ENCODE peak calls at places on chromosomes 16 and 17, in eight cellular contexts. One of them, this sample, is unnamed.

GRCh38 chr17:80826346-80826954 is 165.2 kb upstream of the CHMP6 start:
- DNase-seq in neural progenitor cell: no peak
- DNase-seq in activated CD4-positive, alpha-beta T cell treated with anti-CD3 and anti-CD28 coated beads, Interleukin-2, amount 50 U/mL, for 1 hour: no peak
- DNase-seq in naive B cell: no peak
- DNase-seq in head of caudate nucleus: no peak
- DNase-seq in Peyer's patch: peak
- DNase-seq in NCI-H82: no peak
- DNase-seq in NCI-H1694: no peak
- DNase-seq in this sample: no peak

GRCh38 chr16:81593481-81593880 is 148.9 kb downstream of the CMIP start:
- DNase-seq in NCI-H82: no peak
- DNase-seq in head of caudate nucleus: no peak
- DNase-seq in neural progenitor cell: no peak
- DNase-seq in naive B cell: no peak
- DNase-seq in activated CD4-positive, alpha-beta T cell treated with anti-CD3 and anti-CD28 coated beads, Interleukin-2, amount 50 U/mL, for 1 hour: no peak
- DNase-seq in Peyer's patch: no peak
- DNase-seq in NCI-H1694: no peak
- DNase-seq in this sample: no peak

GRCh38 chr16:21590287-21590686 is 9.1 kb upstream of the METTL9 start:
- DNase-seq in head of caudate nucleus: no peak
- DNase-seq in activated CD4-positive, alpha-beta T cell treated with anti-CD3 and anti-CD28 coated beads, Interleukin-2, amount 50 U/mL, for 1 hour: no peak
- DNase-seq in Peyer's patch: no peak
- DNase-seq in NCI-H1694: no peak
- DNase-seq in neural progenitor cell: no peak
- DNase-seq in NCI-H82: no peak
- DNase-seq in naive B cell: no peak
- DNase-seq in this sample: no peak

GRCh38 chr17:78174332-78174869 is 6.0 kb downstream of the SYNGR2 start:
- DNase-seq in naive B cell: no peak
- DNase-seq in head of caudate nucleus: peak
- DNase-seq in NCI-H82: no peak
- DNase-seq in Peyer's patch: peak
- DNase-seq in activated CD4-positive, alpha-beta T cell treated with anti-CD3 and anti-CD28 coated beads, Interleukin-2, amount 50 U/mL, for 1 hour: no peak
- DNase-seq in neural progenitor cell: no peak
- DNase-seq in NCI-H1694: no peak
- DNase-seq in this sample: no peak

GRCh38 chr16:84840687-84841627 is 21.2 kb downstream of the CRISPLD2 start:
- DNase-seq in naive B cell: no peak
- DNase-seq in NCI-H82: no peak
- DNase-seq in head of caudate nucleus: no peak
- DNase-seq in NCI-H1694: no peak
- DNase-seq in activated CD4-positive, alpha-beta T cell treated with anti-CD3 and anti-CD28 coated beads, Interleukin-2, amount 50 U/mL, for 1 hour: no peak
- DNase-seq in Peyer's patch: no peak
- DNase-seq in neural progenitor cell: no peak
- DNase-seq in this sample: no peak

GRCh38 chr17:42246515-42246914 is 29.7 kb downstream of the STAT5B start:
- DNase-seq in naive B cell: no peak
- DNase-seq in neural progenitor cell: no peak
- DNase-seq in head of caudate nucleus: no peak
- DNase-seq in NCI-H1694: no peak
- DNase-seq in Peyer's patch: no peak
- DNase-seq in activated CD4-positive, alpha-beta T cell treated with anti-CD3 and anti-CD28 coated beads, Interleukin-2, amount 50 U/mL, for 1 hour: no peak
- DNase-seq in NCI-H82: no peak
- DNase-seq in this sample: no peak

GRCh38 chr16:64167851-64168770 is 953.8 kb downstream of the CDH11 start:
- DNase-seq in activated CD4-positive, alpha-beta T cell treated with anti-CD3 and anti-CD28 coated beads, Interleukin-2, amount 50 U/mL, for 1 hour: no peak
- DNase-seq in neural progenitor cell: no peak
- DNase-seq in NCI-H82: peak
- DNase-seq in naive B cell: no peak
- DNase-seq in Peyer's patch: no peak
- DNase-seq in head of caudate nucleus: peak
- DNase-seq in NCI-H1694: no peak
- DNase-seq in this sample: no peak

GRCh38 chr16:90046971-90047713 is 27.9 kb upstream of the DBNDD1 start:
- DNase-seq in naive B cell: no peak
- DNase-seq in NCI-H1694: no peak
- DNase-seq in head of caudate nucleus: no peak
- DNase-seq in NCI-H82: peak
- DNase-seq in neural progenitor cell: peak
- DNase-seq in Peyer's patch: no peak
- DNase-seq in activated CD4-positive, alpha-beta T cell treated with anti-CD3 and anti-CD28 coated beads, Interleukin-2, amount 50 U/mL, for 1 hour: no peak
- DNase-seq in this sample: no peak

GRCh38 chr16:10040136-10041080 is 141.8 kb downstream of the GRIN2A start:
- DNase-seq in naive B cell: no peak
- DNase-seq in head of caudate nucleus: peak
- DNase-seq in activated CD4-positive, alpha-beta T cell treated with anti-CD3 and anti-CD28 coated beads, Interleukin-2, amount 50 U/mL, for 1 hour: no peak
- DNase-seq in neural progenitor cell: peak
- DNase-seq in NCI-H1694: no peak
- DNase-seq in Peyer's patch: no peak
- DNase-seq in NCI-H82: peak
- DNase-seq in this sample: no peak

GRCh38 chr17:38669520-38669919 is 5.2 kb downstream of the EPOP start:
- DNase-seq in Peyer's patch: no peak
- DNase-seq in activated CD4-positive, alpha-beta T cell treated with anti-CD3 and anti-CD28 coated beads, Interleukin-2, amount 50 U/mL, for 1 hour: no peak
- DNase-seq in neural progenitor cell: no peak
- DNase-seq in NCI-H82: no peak
- DNase-seq in head of caudate nucleus: no peak
- DNase-seq in NCI-H1694: no peak
- DNase-seq in naive B cell: no peak
- DNase-seq in this sample: no peak

GRCh38 chr17:82304826-82305726 is 12.3 kb downstream of the CD7 start:
- DNase-seq in head of caudate nucleus: no peak
- DNase-seq in neural progenitor cell: no peak
- DNase-seq in activated CD4-positive, alpha-beta T cell treated with anti-CD3 and anti-CD28 coated beads, Interleukin-2, amount 50 U/mL, for 1 hour: no peak
- DNase-seq in NCI-H1694: no peak
- DNase-seq in naive B cell: no peak
- DNase-seq in Peyer's patch: no peak
- DNase-seq in NCI-H82: peak
- DNase-seq in this sample: no peak

GRCh38 chr16:12320298-12320706 is 343.8 kb downstream of the SNX29 start:
- DNase-seq in Peyer's patch: no peak
- DNase-seq in naive B cell: no peak
- DNase-seq in NCI-H82: no peak
- DNase-seq in neural progenitor cell: no peak
- DNase-seq in activated CD4-positive, alpha-beta T cell treated with anti-CD3 and anti-CD28 coated beads, Interleukin-2, amount 50 U/mL, for 1 hour: no peak
- DNase-seq in head of caudate nucleus: no peak
- DNase-seq in NCI-H1694: no peak
- DNase-seq in this sample: no peak

GRCh38 chr17:40857535-40857934 is 9.5 kb downstream of the KRT12 start:
- DNase-seq in NCI-H82: peak
- DNase-seq in NCI-H1694: no peak
- DNase-seq in head of caudate nucleus: no peak
- DNase-seq in neural progenitor cell: no peak
- DNase-seq in activated CD4-positive, alpha-beta T cell treated with anti-CD3 and anti-CD28 coated beads, Interleukin-2, amount 50 U/mL, for 1 hour: no peak
- DNase-seq in naive B cell: no peak
- DNase-seq in Peyer's patch: no peak
- DNase-seq in this sample: no peak

GRCh38 chr16:477287-477686 is 50.2 kb upstream of the CAPN15 start:
- DNase-seq in head of caudate nucleus: no peak
- DNase-seq in Peyer's patch: no peak
- DNase-seq in activated CD4-positive, alpha-beta T cell treated with anti-CD3 and anti-CD28 coated beads, Interleukin-2, amount 50 U/mL, for 1 hour: no peak
- DNase-seq in neural progenitor cell: no peak
- DNase-seq in naive B cell: no peak
- DNase-seq in NCI-H1694: no peak
- DNase-seq in NCI-H82: no peak
- DNase-seq in this sample: no peak

GRCh38 chr17:311119-311848 is 41.3 kb downstream of the RPH3AL start:
- DNase-seq in head of caudate nucleus: no peak
- DNase-seq in neural progenitor cell: peak
- DNase-seq in naive B cell: no peak
- DNase-seq in NCI-H82: no peak
- DNase-seq in activated CD4-positive, alpha-beta T cell treated with anti-CD3 and anti-CD28 coated beads, Interleukin-2, amount 50 U/mL, for 1 hour: no peak
- DNase-seq in NCI-H1694: no peak
- DNase-seq in Peyer's patch: no peak
- DNase-seq in this sample: no peak

GRCh38 chr16:86048221-86048620 is 149.3 kb downstream of the IRF8 start:
- DNase-seq in NCI-H82: no peak
- DNase-seq in neural progenitor cell: no peak
- DNase-seq in activated CD4-positive, alpha-beta T cell treated with anti-CD3 and anti-CD28 coated beads, Interleukin-2, amount 50 U/mL, for 1 hour: no peak
- DNase-seq in NCI-H1694: no peak
- DNase-seq in naive B cell: no peak
- DNase-seq in Peyer's patch: peak
- DNase-seq in head of caudate nucleus: no peak
- DNase-seq in this sample: no peak

GRCh38 chr17:1998426-1998784 is 26.7 kb downstream of the RTN4RL1 start:
- DNase-seq in neural progenitor cell: peak
- DNase-seq in Peyer's patch: no peak
- DNase-seq in naive B cell: no peak
- DNase-seq in head of caudate nucleus: no peak
- DNase-seq in NCI-H1694: no peak
- DNase-seq in activated CD4-positive, alpha-beta T cell treated with anti-CD3 and anti-CD28 coated beads, Interleukin-2, amount 50 U/mL, for 1 hour: no peak
- DNase-seq in NCI-H82: no peak
- DNase-seq in this sample: no peak

GRCh38 chr16:24984903-24985675 is 30.1 kb downstream of the ARHGAP17 start:
- DNase-seq in head of caudate nucleus: no peak
- DNase-seq in NCI-H1694: no peak
- DNase-seq in activated CD4-positive, alpha-beta T cell treated with anti-CD3 and anti-CD28 coated beads, Interleukin-2, amount 50 U/mL, for 1 hour: no peak
- DNase-seq in Peyer's patch: no peak
- DNase-seq in naive B cell: no peak
- DNase-seq in neural progenitor cell: no peak
- DNase-seq in NCI-H82: peak
- DNase-seq in this sample: no peak

GRCh38 chr17:46826116-46826515 is 7.6 kb upstream of the WNT3 start:
- DNase-seq in NCI-H82: no peak
- DNase-seq in head of caudate nucleus: no peak
- DNase-seq in NCI-H1694: no peak
- DNase-seq in Peyer's patch: no peak
- DNase-seq in naive B cell: no peak
- DNase-seq in neural progenitor cell: no peak
- DNase-seq in activated CD4-positive, alpha-beta T cell treated with anti-CD3 and anti-CD28 coated beads, Interleukin-2, amount 50 U/mL, for 1 hour: no peak
- DNase-seq in this sample: no peak

GRCh38 chr16:3058173-3059030 is 7.0 kb upstream of the IL32 start:
- DNase-seq in naive B cell: peak
- DNase-seq in NCI-H82: peak
- DNase-seq in head of caudate nucleus: peak
- DNase-seq in Peyer's patch: peak
- DNase-seq in neural progenitor cell: peak
- DNase-seq in NCI-H1694: no peak
- DNase-seq in activated CD4-positive, alpha-beta T cell treated with anti-CD3 and anti-CD28 coated beads, Interleukin-2, amount 50 U/mL, for 1 hour: peak
- DNase-seq in this sample: peak

GRCh38 chr17:64185101-64185500 is 55.2 kb upstream of the ERN1 start:
- DNase-seq in NCI-H82: no peak
- DNase-seq in neural progenitor cell: no peak
- DNase-seq in head of caudate nucleus: no peak
- DNase-seq in naive B cell: no peak
- DNase-seq in activated CD4-positive, alpha-beta T cell treated with anti-CD3 and anti-CD28 coated beads, Interleukin-2, amount 50 U/mL, for 1 hour: no peak
- DNase-seq in NCI-H1694: no peak
- DNase-seq in Peyer's patch: no peak
- DNase-seq in this sample: no peak

GRCh38 chr16:33877-34707 is 19.3 kb downstream of the POLR3K start:
- DNase-seq in head of caudate nucleus: no peak
- DNase-seq in NCI-H82: no peak
- DNase-seq in naive B cell: no peak
- DNase-seq in neural progenitor cell: no peak
- DNase-seq in activated CD4-positive, alpha-beta T cell treated with anti-CD3 and anti-CD28 coated beads, Interleukin-2, amount 50 U/mL, for 1 hour: no peak
- DNase-seq in NCI-H1694: no peak
- DNase-seq in Peyer's patch: no peak
- DNase-seq in this sample: no peak

GRCh38 chr17:7989781-7990655 is 12.4 kb upstream of the GUCY2D start:
- DNase-seq in neural progenitor cell: peak
- DNase-seq in naive B cell: peak
- DNase-seq in head of caudate nucleus: peak
- DNase-seq in activated CD4-positive, alpha-beta T cell treated with anti-CD3 and anti-CD28 coated beads, Interleukin-2, amount 50 U/mL, for 1 hour: peak
- DNase-seq in NCI-H82: peak
- DNase-seq in Peyer's patch: peak
- DNase-seq in NCI-H1694: peak
- DNase-seq in this sample: peak

GRCh38 chr17:49061524-49061943 is 64.3 kb downstream of the IGF2BP1 start:
- DNase-seq in neural progenitor cell: no peak
- DNase-seq in activated CD4-positive, alpha-beta T cell treated with anti-CD3 and anti-CD28 coated beads, Interleukin-2, amount 50 U/mL, for 1 hour: no peak
- DNase-seq in naive B cell: no peak
- DNase-seq in Peyer's patch: no peak
- DNase-seq in head of caudate nucleus: no peak
- DNase-seq in NCI-H82: no peak
- DNase-seq in NCI-H1694: no peak
- DNase-seq in this sample: no peak

GRCh38 chr17:76710863-76711611 is at the start of gene MXRA7:
- DNase-seq in naive B cell: peak
- DNase-seq in activated CD4-positive, alpha-beta T cell treated with anti-CD3 and anti-CD28 coated beads, Interleukin-2, amount 50 U/mL, for 1 hour: peak
- DNase-seq in NCI-H1694: no peak
- DNase-seq in head of caudate nucleus: peak
- DNase-seq in NCI-H82: peak
- DNase-seq in Peyer's patch: peak
- DNase-seq in neural progenitor cell: peak
- DNase-seq in this sample: peak

GRCh38 chr16:4101421-4102275 is 14.6 kb downstream of the ADCY9 start:
- DNase-seq in naive B cell: no peak
- DNase-seq in head of caudate nucleus: no peak
- DNase-seq in neural progenitor cell: no peak
- DNase-seq in NCI-H82: no peak
- DNase-seq in Peyer's patch: no peak
- DNase-seq in activated CD4-positive, alpha-beta T cell treated with anti-CD3 and anti-CD28 coated beads, Interleukin-2, amount 50 U/mL, for 1 hour: no peak
- DNase-seq in NCI-H1694: no peak
- DNase-seq in this sample: no peak

GRCh38 chr17:64504769-64505319 is 1.2 kb downstream of the DDX5 start:
- DNase-seq in neural progenitor cell: no peak
- DNase-seq in NCI-H82: peak
- DNase-seq in naive B cell: peak
- DNase-seq in head of caudate nucleus: no peak
- DNase-seq in activated CD4-positive, alpha-beta T cell treated with anti-CD3 and anti-CD28 coated beads, Interleukin-2, amount 50 U/mL, for 1 hour: no peak
- DNase-seq in Peyer's patch: no peak
- DNase-seq in NCI-H1694: no peak
- DNase-seq in this sample: no peak

This sample was measured in T-helper 1 cell.